ENCODE peak calls at places on chromosome 18, in seven cellular contexts. B is nucleus accumbens; K is sciatic nerve; R is breast epithelium; O is CD4-positive, CD25-positive, alpha-beta regulatory T cell; W is midbrain; E is stimulated activated CD4-positive, alpha-beta T cell treated with anti-CD3 and anti-CD28 coated beads, Interleukin-15, amount 100 ng/mL, for 1 hour. V is an unnamed sample.

GRCh38 chr18:31101148-31102019 is 837 bp downstream of the DSC2 start:
- DNase-seq in B (peak), K (peak), R (peak), O (no peak), W (peak), E (no peak), V (no peak)

GRCh38 chr18:44796505-44797198 is 116.0 kb downstream of the SETBP1 start:
- DNase-seq in B (no peak), K (no peak), R (no peak), O (no peak), W (no peak), E (no peak), V (no peak)

GRCh38 chr18:58507881-58508280 is 121.0 kb downstream of the ALPK2 start:
- DNase-seq in B (no peak), K (no peak), R (no peak), O (no peak), W (no peak), E (no peak), V (no peak)

GRCh38 chr18:39460136-39460535 is 1894.5 kb upstream of the CELF4 start:
- DNase-seq in B (no peak), K (no peak), R (no peak), O (no peak), W (no peak), E (no peak), V (no peak)

GRCh38 chr18:57780318-57781127 is 22.6 kb downstream of the ATP8B1 start:
- DNase-seq in B (no peak), K (no peak), R (no peak), O (no peak), W (no peak), E (no peak), V (no peak)

GRCh38 chr18:56146565-56146964 is 491.8 kb downstream of the TXNL1 start:
- DNase-seq in B (no peak), K (no peak), R (no peak), O (no peak), W (no peak), E (no peak), V (no peak)

GRCh38 chr18:28204154-28204553 is 27.2 kb upstream of the CDH2 start:
- DNase-seq in B (no peak), K (no peak), R (no peak), O (no peak), W (no peak), E (no peak), V (no peak)

GRCh38 chr18:32301976-32302743 is 112.3 kb downstream of the MEP1B start:
- DNase-seq in B (no peak), K (no peak), R (no peak), O (no peak), W (no peak), E (no peak), V (no peak)

GRCh38 chr18:23450022-23450421 is 3.1 kb upstream of the RIOK3 start:
- DNase-seq in B (no peak), K (no peak), R (no peak), O (no peak), W (no peak), E (no peak), V (no peak)

GRCh38 chr18:36831139-36831538 is 2.2 kb downstream of the KIAA1328 start:
- DNase-seq in B (no peak), K (no peak), R (no peak), O (no peak), W (no peak), E (no peak), V (no peak)

GRCh38 chr18:58005885-58006523 is 38.0 kb upstream of the NEDD4L start:
- DNase-seq in B (no peak), K (no peak), R (no peak), O (no peak), W (no peak), E (no peak), V (no peak)

GRCh38 chr18:33751613-33752221 is 173.7 kb downstream of the ASXL3 start:
- DNase-seq in B (no peak), K (no peak), R (no peak), O (no peak), W (peak), E (no peak), V (no peak)

GRCh38 chr18:75896865-75897264 is 469.4 kb upstream of the SMIM21 start:
- DNase-seq in B (no peak), K (no peak), R (no peak), O (no peak), W (no peak), E (no peak), V (no peak)

GRCh38 chr18:49894827-49895226 is 81.5 kb upstream of the ACAA2 start:
- DNase-seq in B (no peak), K (no peak), R (no peak), O (no peak), W (no peak), E (no peak), V (no peak)

GRCh38 chr18:49597556-49597955 is 35.7 kb downstream of the LIPG start:
- DNase-seq in B (no peak), K (no peak), R (no peak), O (no peak), W (no peak), E (no peak), V (no peak)

GRCh38 chr18:51664236-51664635 is 466.8 kb upstream of the MEX3C start:
- DNase-seq in B (no peak), K (no peak), R (no peak), O (no peak), W (no peak), E (no peak), V (no peak)

GRCh38 chr18:58903533-58903932 is 38.9 kb downstream of the ZNF532 start:
- DNase-seq in B (no peak), K (no peak), R (no peak), O (no peak), W (no peak), E (no peak), V (no peak)

GRCh38 chr18:332007-332406 is 64.2 kb upstream of the THOC1 start:
- DNase-seq in B (no peak), K (no peak), R (no peak), O (no peak), W (no peak), E (no peak), V (no peak)

GRCh38 chr18:23424616-23425015 is 28.5 kb upstream of the RIOK3 start:
- DNase-seq in B (no peak), K (no peak), R (no peak), O (no peak), W (no peak), E (no peak), V (no peak)

GRCh38 chr18:62450175-62450545 is 72.7 kb upstream of the ZCCHC2 start:
- DNase-seq in B (no peak), K (no peak), R (no peak), O (no peak), W (no peak), E (no peak), V (no peak)

V was measured in cortex of kidney.